ENCODE peak calls at places on chromosomes 6 and 20, in nine cellular contexts. A is ELF-1; T is non-pigmented ciliary epithelial cell; P is CD8-positive, alpha-beta T cell; Y is tibial artery; R is EH; C is hippocampal formation; O is astrocyte; N is RWPE1. F is an unnamed sample.

GRCh38 chr20:33686984-33687366 is 790 bp upstream of the E2F1 start:
- DNase-seq in A (no peak), T (no peak), P (no peak), Y (no peak), R (no peak), C (no peak), O (no peak), N (no peak), F (no peak)

GRCh38 chr6:36839819-36840379 is 655 bp upstream of the CPNE5 start:
- DNase-seq in A (no peak), T (no peak), P (no peak), Y (no peak), R (peak), C (no peak), O (no peak), N (no peak), F (no peak)

GRCh38 chr6:63802606-63803206 is 167.1 kb downstream of the PHF3 start:
- DNase-seq in A (no peak), T (no peak), P (no peak), Y (no peak), R (peak), C (no peak), O (no peak), N (no peak), F (no peak)

GRCh38 chr20:37225146-37225545 is 36.5 kb downstream of the GHRH start:
- DNase-seq in A (no peak), T (no peak), P (no peak), Y (no peak), R (no peak), C (no peak), O (no peak), N (no peak), F (no peak)

GRCh38 chr6:170268216-170269129 is 22.4 kb downstream of the DLL1 start:
- DNase-seq in A (no peak), T (no peak), P (no peak), Y (no peak), R (no peak), C (no peak), O (no peak), N (no peak), F (no peak)

GRCh38 chr20:11926599-11926998 is 8.9 kb downstream of the BTBD3 start:
- DNase-seq in A (no peak), T (no peak), P (no peak), Y (no peak), R (no peak), C (no peak), O (no peak), N (no peak), F (no peak)

GRCh38 chr6:108711831-108712230 is 136.4 kb upstream of the ARMC2 start:
- DNase-seq in A (no peak), T (no peak), P (no peak), Y (no peak), R (peak), C (no peak), O (no peak), N (no peak), F (no peak)

GRCh38 chr6:168247456-168248147 is 72.0 kb downstream of the DACT2 start:
- DNase-seq in A (peak), T (no peak), P (no peak), Y (no peak), R (no peak), C (no peak), O (no peak), N (no peak), F (peak)

GRCh38 chr6:30748301-30748769 is 4.0 kb upstream of the IER3 start:
- DNase-seq in A (no peak), T (no peak), P (no peak), Y (no peak), R (peak), C (no peak), O (no peak), N (no peak), F (no peak)

GRCh38 chr6:139881728-139882211 is 507.3 kb upstream of the CITED2 start:
- DNase-seq in A (peak), T (no peak), P (no peak), Y (no peak), R (peak), C (no peak), O (peak), N (peak), F (peak)

GRCh38 chr20:61759286-61760065 is 306.2 kb downstream of the TAF4 start:
- DNase-seq in A (no peak), T (no peak), P (no peak), Y (no peak), R (no peak), C (no peak), O (no peak), N (no peak), F (peak)

GRCh38 chr6:63640062-63640461 is 4.5 kb downstream of the PHF3 start:
- DNase-seq in A (no peak), T (peak), P (no peak), Y (no peak), R (peak), C (no peak), O (peak), N (peak), F (no peak)

GRCh38 chr20:31705598-31706597 is 16.8 kb downstream of the BCL2L1 start:
- DNase-seq in A (no peak), T (no peak), P (no peak), Y (no peak), R (no peak), C (no peak), O (no peak), N (no peak), F (no peak)

GRCh38 chr6:95572098-95572497 is 5.2 kb upstream of the MANEA start:
- DNase-seq in A (no peak), T (no peak), P (no peak), Y (no peak), R (no peak), C (no peak), O (no peak), N (peak), F (no peak)